ENCODE peak calls at places on chromosomes 1 and 21, in five cellular contexts. E is pancreas; P is H1; S is CD8-positive, alpha-beta T cell; A is mesendoderm. R is an unnamed sample.

GRCh38 chr1:231059566-231060193 is 19.6 kb upstream of the FAM89A start:
- DNase-seq in E (no peak), P (no peak), S (no peak), A (no peak), R (no peak)

GRCh38 chr1:218930000-218930399 is 243.7 kb upstream of the LYPLAL1 start:
- DNase-seq in E (no peak), P (no peak), S (no peak), A (no peak), R (no peak)

GRCh38 chr1:107776898-107777663 is 187.9 kb downstream of the VAV3 start:
- DNase-seq in E (no peak), P (no peak), S (no peak), A (no peak), R (no peak)

GRCh38 chr1:205998457-205999241 is 4.5 kb downstream of the RAB7B start:
- DNase-seq in E (no peak), P (no peak), S (no peak), A (no peak), R (no peak)

GRCh38 chr1:68904472-68904871 is 407.6 kb upstream of the DEPDC1 start:
- DNase-seq in E (no peak), P (no peak), S (no peak), A (peak), R (peak)

GRCh38 chr1:147723691-147724323 is 36.6 kb downstream of the GJA5 start:
- DNase-seq in E (no peak), P (peak), S (no peak), A (peak), R (no peak)

GRCh38 chr1:86756062-86756406 is 51.7 kb downstream of the SH3GLB1 start:
- DNase-seq in E (no peak), P (no peak), S (no peak), A (no peak), R (no peak)

GRCh38 chr1:92575123-92575522 is 88.4 kb upstream of the GFI1 start:
- DNase-seq in E (no peak), P (no peak), S (no peak), A (no peak), R (no peak)

GRCh38 chr1:206633708-206634121 is 1.6 kb upstream of the DYRK3 start:
- DNase-seq in E (no peak), P (no peak), S (no peak), A (peak), R (no peak)

GRCh38 chr1:169348356-169349036 is 19.1 kb downstream of the NME7 start:
- DNase-seq in E (no peak), P (no peak), S (no peak), A (peak), R (peak)

GRCh38 chr1:2224170-2224584 is 3.9 kb upstream of the SKI start:
- DNase-seq in E (no peak), P (no peak), S (no peak), A (no peak), R (no peak)

GRCh38 chr1:9890224-9890731 is 19.8 kb downstream of the CTNNBIP1 start:
- DNase-seq in E (peak), P (no peak), S (no peak), A (peak), R (no peak)

GRCh38 chr1:41538741-41539415 is 54.4 kb upstream of the EDN2 start:
- DNase-seq in E (no peak), P (no peak), S (no peak), A (no peak), R (no peak)

GRCh38 chr1:43834280-43835140 is 99.1 kb upstream of the ARTN start:
- DNase-seq in E (no peak), P (no peak), S (no peak), A (no peak), R (no peak)

GRCh38 chr1:63261736-63262142 is 60.6 kb upstream of the FOXD3 start:
- DNase-seq in E (no peak), P (no peak), S (no peak), A (no peak), R (no peak)

GRCh38 chr1:201258763-201259230 is 24.5 kb upstream of the PKP1 start:
- DNase-seq in E (no peak), P (no peak), S (no peak), A (no peak), R (no peak)

GRCh38 chr1:39407496-39407888 is 83.9 kb upstream of the BMP8A start:
- DNase-seq in E (no peak), P (no peak), S (no peak), A (no peak), R (no peak)
- H3K27ac ChIP-seq in E (peak), P (no peak), S (no peak), A (peak), R (peak)

GRCh38 chr1:109979489-109980091 is 5.0 kb upstream of the AHCYL1 start:
- DNase-seq in E (no peak), P (no peak), S (no peak), A (no peak), R (no peak)
- H3K27ac ChIP-seq in E (no peak), P (no peak), S (no peak), A (no peak), R (no peak)

GRCh38 chr1:30798389-30798951 is 40.9 kb upstream of the LAPTM5 start:
- DNase-seq in E (no peak), P (no peak), S (no peak), A (no peak), R (peak)
- H3K27ac ChIP-seq in E (no peak), P (no peak), S (no peak), A (no peak), R (peak)

GRCh38 chr21:41642399-41642798 is 124.5 kb downstream of the RIPK4 start:
- DNase-seq in E (no peak), P (no peak), S (no peak), A (no peak), R (no peak)
- H3K27ac ChIP-seq in E (no peak), P (no peak), S (no peak), A (no peak), R (no peak)

DNA sequence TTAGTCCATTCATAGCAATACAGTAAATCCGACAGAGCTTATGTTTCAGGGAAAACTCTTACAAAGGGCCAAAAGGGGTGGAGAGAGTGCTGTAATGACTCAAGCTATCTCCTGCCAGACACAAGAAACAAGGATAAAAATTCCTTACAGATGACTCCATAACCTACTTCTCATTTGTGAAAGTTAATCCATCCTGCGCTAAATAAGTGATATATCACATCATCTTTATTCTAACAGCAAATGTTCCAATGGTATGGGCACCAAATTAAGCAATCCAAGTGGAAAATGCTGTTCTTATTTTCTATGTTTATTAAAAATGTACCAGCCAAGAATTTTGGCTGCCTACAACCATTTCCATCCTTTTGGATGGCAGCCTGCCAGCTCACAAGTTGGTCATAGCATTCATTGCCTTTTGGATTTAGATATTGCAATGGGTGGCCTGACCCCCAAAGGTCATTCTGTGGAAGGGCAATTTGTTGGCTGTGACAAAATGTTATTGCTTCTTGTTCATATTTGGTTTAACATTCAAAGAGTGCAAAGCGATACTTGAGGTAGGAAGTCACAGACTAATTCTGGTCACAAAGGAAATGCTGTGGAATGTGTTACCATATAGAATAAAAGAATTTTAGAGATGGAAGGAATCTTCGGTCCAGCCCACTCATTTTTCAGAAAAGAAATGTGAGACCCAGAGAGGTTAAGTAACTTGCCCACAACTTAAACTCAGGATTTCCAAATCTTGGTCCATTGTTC is 2.8 kb upstream of the ENAH start:
- DNase-seq in E (no peak), P (no peak), S (no peak), A (peak), R (no peak)
- H3K27ac ChIP-seq in E (no peak), P (no peak), S (no peak), A (no peak), R (peak)

DNA sequence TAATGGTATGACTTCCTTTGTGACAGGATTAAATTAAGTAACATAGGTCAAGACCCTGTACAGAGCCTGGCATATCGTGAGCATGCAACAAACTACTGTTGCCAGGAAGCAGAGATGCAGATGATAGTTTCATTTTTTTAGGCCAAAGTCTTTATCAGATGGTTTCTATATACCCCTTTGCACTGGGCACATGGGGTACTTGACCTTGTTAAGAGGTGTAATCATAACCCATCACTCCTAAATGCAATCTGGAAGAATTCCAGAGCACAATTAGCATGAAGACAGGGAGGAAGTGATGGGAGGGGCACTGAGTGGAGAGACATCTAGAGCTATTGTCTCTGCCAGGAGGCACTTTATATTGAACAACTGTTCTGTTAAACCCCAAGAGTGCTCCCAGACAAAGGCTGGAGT is 22.1 kb downstream of the ZBTB17 start:
- DNase-seq in E (no peak), P (no peak), S (no peak), A (no peak), R (no peak)
- H3K27ac ChIP-seq in E (no peak), P (no peak), S (no peak), A (no peak), R (no peak)

DNA sequence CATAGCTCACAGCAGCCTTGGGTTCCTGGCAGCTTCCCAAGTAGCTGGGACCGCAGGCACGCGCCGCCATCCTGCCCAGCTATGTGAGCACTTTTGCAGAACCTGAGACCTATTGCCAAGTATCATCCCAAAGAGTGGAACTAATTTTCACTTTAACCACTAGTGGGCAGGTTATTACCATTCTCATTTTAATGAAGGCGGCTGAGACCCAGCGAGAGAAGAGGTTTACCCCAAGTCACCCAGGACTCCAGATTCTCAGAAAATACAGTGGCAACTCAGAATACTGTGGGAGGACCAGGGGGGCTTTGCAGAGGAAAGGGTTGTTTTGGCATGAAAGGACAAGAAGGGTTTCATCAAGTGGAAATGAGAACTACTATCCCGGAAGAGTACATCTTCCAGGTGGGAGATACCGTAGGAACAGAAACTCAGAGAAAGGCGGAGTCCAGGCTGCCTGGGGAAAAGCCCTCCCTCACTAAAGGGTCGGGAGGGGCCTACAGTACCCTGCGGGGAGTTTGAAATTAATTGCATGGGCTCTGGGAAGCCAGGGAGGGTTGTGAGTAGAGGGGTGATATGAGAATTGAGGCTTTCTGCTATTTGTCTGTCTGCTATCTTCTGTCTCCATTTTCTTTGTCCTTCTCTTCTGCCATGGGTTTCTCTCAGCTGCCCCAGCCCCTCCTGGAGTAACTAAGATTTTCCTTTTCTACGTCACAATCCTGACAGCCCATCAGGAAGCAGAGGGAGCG is 7.2 kb upstream of the SEMA4A start:
- DNase-seq in E (no peak), P (no peak), S (no peak), A (peak), R (no peak)
- H3K27ac ChIP-seq in E (no peak), P (peak), S (no peak), A (peak), R (peak)

DNA sequence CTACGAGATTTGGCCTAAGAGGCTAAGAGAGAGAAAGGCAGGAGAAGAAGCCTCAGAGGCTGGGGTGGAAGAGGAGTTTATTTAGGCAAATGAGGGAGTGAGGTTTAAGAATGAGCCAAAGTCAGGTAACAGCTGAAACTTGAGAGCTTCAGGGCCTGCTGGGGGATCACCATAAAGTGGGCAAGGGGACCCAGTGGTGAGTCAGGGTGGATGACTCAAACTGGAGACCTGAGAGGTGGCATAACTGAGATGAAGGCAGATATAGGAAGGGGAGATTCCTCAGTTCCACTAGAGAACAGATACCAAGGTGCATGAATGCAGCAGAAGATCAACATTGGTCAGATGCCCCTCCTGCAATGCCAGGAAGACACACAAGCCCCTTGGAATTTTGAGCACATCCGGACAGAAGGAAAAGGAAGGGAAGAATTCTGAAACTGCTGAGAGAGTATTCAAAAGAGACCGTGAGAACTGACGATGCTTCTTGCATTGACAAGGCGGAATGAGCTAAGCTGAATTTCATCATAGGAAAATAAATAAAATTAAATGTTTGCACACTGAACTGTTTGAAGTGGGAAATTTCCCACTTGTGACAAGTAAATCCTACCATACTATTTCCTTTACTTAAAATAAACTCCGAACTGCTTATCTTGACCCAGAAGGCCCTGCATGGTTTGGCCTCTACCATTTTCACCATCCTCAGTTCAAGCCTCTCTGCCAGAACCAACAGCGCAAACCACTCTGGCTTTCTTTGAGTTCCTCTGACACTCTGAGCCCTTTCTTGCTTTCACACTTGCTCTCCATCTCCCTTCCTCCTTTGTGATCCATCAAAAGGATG is 94.1 kb downstream of the NMNAT2 start:
- DNase-seq in E (no peak), P (no peak), S (no peak), A (peak), R (no peak)
- H3K27ac ChIP-seq in E (no peak), P (no peak), S (no peak), A (no peak), R (no peak)

GRCh38 chr1:33459766-33460543 is 12.5 kb upstream of the ZSCAN20 start:
- DNase-seq in E (no peak), P (no peak), S (no peak), A (peak), R (no peak)
- H3K27ac ChIP-seq in E (no peak), P (no peak), S (no peak), A (no peak), R (peak)

GRCh38 chr1:6588893-6589481 is 9.2 kb downstream of the ZBTB48 start:
- DNase-seq in E (peak), P (no peak), S (no peak), A (no peak), R (no peak)

GRCh38 chr1:6585841-6586240 is 6.0 kb downstream of the ZBTB48 start:
- DNase-seq in E (no peak), P (no peak), S (no peak), A (no peak), R (no peak)

GRCh38 chr1:6586404-6586816 is 6.6 kb downstream of the ZBTB48 start:
- DNase-seq in E (peak), P (no peak), S (no peak), A (no peak), R (no peak)

GRCh38 chr1:6588128-6588892 is 8.5 kb downstream of the ZBTB48 start:
- DNase-seq in E (peak), P (no peak), S (no peak), A (no peak), R (no peak)

GRCh38 chr1:6587261-6588005 is 7.6 kb downstream of the ZBTB48 start:
- DNase-seq in E (peak), P (no peak), S (no peak), A (no peak), R (no peak)
- H3K27ac ChIP-seq in E (no peak), P (no peak), S (no peak), A (no peak), R (peak)

R was measured in caudate nucleus.